ENCODE peak calls at places on chromosomes 7 and 10, in nine cellular contexts. V is occipital lobe; S is activated T-cell treated with anti-CD3 and anti-CD28 coated beads for 1 hour; Q is PC-3; O is EL; P is activated CD8-positive, alpha-beta memory T cell treated with anti-CD3 and anti-CD28 coated beads for 1 hour; Z is lung; Y is stimulated activated CD8-positive, alpha-beta memory T cell treated with anti-CD3 and anti-CD28 coated beads, Interleukin-15, amount 100 ng/mL, for 24 hours; J is T1000. A is an unnamed sample.

GRCh38 chr7:104686286-104686685 is 327.7 kb upstream of the KMT2E start:
- DNase-seq in V (no peak), S (no peak), Q (no peak), O (no peak), P (no peak), Z (no peak), Y (no peak), J (no peak), A (no peak)

GRCh38 chr10:5479481-5480161 is 19.7 kb downstream of the CALML5 start:
- DNase-seq in V (no peak), S (no peak), Q (no peak), O (no peak), P (no peak), Z (no peak), Y (no peak), J (no peak), A (no peak)

GRCh38 chr10:63819753-63820347 is 298.6 kb downstream of the REEP3 start:
- DNase-seq in V (peak; percentile 29), S (no peak), Q (peak; percentile 79), O (peak; percentile 55), P (no peak), Z (peak; percentile 63), Y (no peak), J (peak; percentile 11), A (peak; percentile 19)

GRCh38 chr10:76868088-76868949 is 769.3 kb downstream of the KCNMA1 start:
- DNase-seq in V (no peak), S (no peak), Q (peak; percentile 35), O (no peak), P (no peak), Z (no peak), Y (no peak), J (no peak), A (no peak)

GRCh38 chr7:159091041-159091440 is 53.6 kb downstream of the VIPR2 start:
- DNase-seq in V (no peak), S (no peak), Q (no peak), O (no peak), P (no peak), Z (no peak), Y (no peak), J (no peak), A (no peak)

GRCh38 chr7:137903382-137904169 is 56.8 kb upstream of the DGKI start:
- DNase-seq in V (peak; percentile 38), S (peak; percentile 40), Q (peak; percentile 72), O (peak; percentile 75), P (peak; percentile 36), Z (peak; percentile 69), Y (peak; percentile 6), J (peak; percentile 14), A (peak; percentile 69)

GRCh38 chr7:41956712-41957111 is 253.8 kb upstream of the INHBA start:
- DNase-seq in V (no peak), S (no peak), Q (no peak), O (no peak), P (no peak), Z (no peak), Y (no peak), J (no peak), A (no peak)

GRCh38 chr7:142385528-142386340 is 127.9 kb upstream of the PRSS58 start:
- DNase-seq in V (peak; percentile 24), S (peak; percentile 20), Q (peak; percentile 84), O (peak; percentile 75), P (no peak), Z (no peak), Y (no peak), J (no peak), A (peak; percentile 8)

GRCh38 chr7:12581897-12582296 is 11.4 kb downstream of the SCIN start:
- DNase-seq in V (no peak), S (no peak), Q (no peak), O (peak; percentile 19), P (no peak), Z (no peak), Y (no peak), J (no peak), A (no peak)

GRCh38 chr10:13475124-13475523 is 53.7 kb downstream of the BEND7 start:
- DNase-seq in V (no peak), S (no peak), Q (peak; percentile 19), O (no peak), P (no peak), Z (no peak), Y (no peak), J (no peak), A (no peak)

GRCh38 chr7:122305475-122306319 is 1.1 kb upstream of the FEZF1 start:
- DNase-seq in V (no peak), S (no peak), Q (peak; percentile 17), O (no peak), P (no peak), Z (no peak), Y (no peak), J (no peak), A (peak; percentile 45)

GRCh38 chr10:73801253-73801590 is 10.2 kb downstream of the NDST2 start:
- DNase-seq in V (no peak), S (no peak), Q (no peak), O (no peak), P (no peak), Z (no peak), Y (no peak), J (no peak), A (no peak)

GRCh38 chr7:28029036-28029435 is 151.6 kb downstream of the JAZF1 start:
- DNase-seq in V (no peak), S (no peak), Q (no peak), O (peak; percentile 79), P (no peak), Z (no peak), Y (no peak), J (no peak), A (no peak)

GRCh38 chr7:130894146-130895005 is 160.4 kb upstream of the KLF14 start:
- DNase-seq in V (peak; percentile 43), S (no peak), Q (peak; percentile 80), O (peak; percentile 68), P (no peak), Z (peak; percentile 91), Y (no peak), J (peak; percentile 58), A (peak; percentile 37)

GRCh38 chr10:99906470-99906869 is 103.3 kb downstream of the DNMBP start:
- DNase-seq in V (no peak), S (no peak), Q (no peak), O (peak; percentile 87), P (no peak), Z (no peak), Y (no peak), J (no peak), A (no peak)

GRCh38 chr7:79132844-79133451 is 320.5 kb downstream of the MAGI2 start:
- DNase-seq in V (no peak), S (no peak), Q (peak; percentile 76), O (no peak), P (no peak), Z (no peak), Y (no peak), J (no peak), A (no peak)

GRCh38 chr7:93178213-93178612 is 30.0 kb upstream of the SAMD9L start:
- DNase-seq in V (no peak), S (no peak), Q (peak; percentile 50), O (no peak), P (no peak), Z (no peak), Y (no peak), J (no peak), A (peak; percentile 61)

GRCh38 chr10:43199684-43200537 is 61.7 kb downstream of the CSGALNACT2 start:
- DNase-seq in V (no peak), S (no peak), Q (no peak), O (no peak), P (no peak), Z (peak; percentile 25), Y (no peak), J (no peak), A (no peak)

GRCh38 chr7:137001041-137001440 is 132.6 kb downstream of the CHRM2 start:
- DNase-seq in V (no peak), S (no peak), Q (no peak), O (peak; percentile 36), P (no peak), Z (no peak), Y (no peak), J (no peak), A (no peak)

GRCh38 chr10:69567920-69568319 is 5.3 kb downstream of the NEUROG3 start:
- DNase-seq in V (no peak), S (no peak), Q (peak; percentile 81), O (peak; percentile 37), P (no peak), Z (no peak), Y (no peak), J (peak; percentile 17), A (no peak)

GRCh38 chr10:12602557-12602956 is 253.2 kb downstream of the CAMK1D start:
- DNase-seq in V (no peak), S (no peak), Q (no peak), O (no peak), P (no peak), Z (no peak), Y (no peak), J (no peak), A (peak; percentile 25)

GRCh38 chr10:121978511-121978910 is 3.5 kb upstream of the NSMCE4A start:
- DNase-seq in V (no peak), S (no peak), Q (no peak), O (no peak), P (no peak), Z (peak; percentile 66), Y (no peak), J (no peak), A (no peak)

A was measured in NCI-H774.